ENCODE peak calls at places on chromosome 14, in nine cellular contexts. B, Y, P, N, R, L, Z, C and K are unnamed samples.

GRCh38 chr14:55911794-55912193 is 206.4 kb upstream of the PELI2 start:
- DNase-seq in B (no peak), Y (no peak), P (no peak), N (peak; percentile 25), R (no peak), L (no peak), Z (no peak), C (peak; percentile 5), K (no peak)

GRCh38 chr14:92464716-92465115 is 48.9 kb upstream of the RIN3 start:
- DNase-seq in B (no peak), Y (no peak), P (no peak), N (no peak), R (no peak), L (no peak), Z (no peak), C (no peak), K (no peak)

GRCh38 chr14:67618617-67619063 is 1.1 kb upstream of the ARG2 start:
- DNase-seq in B (no peak), Y (peak; percentile 86), P (peak; percentile 79), N (no peak), R (peak; percentile 74), L (peak; percentile 72), Z (no peak), C (peak; percentile 78), K (peak; percentile 69)

GRCh38 chr14:39668449-39668848 is 236.2 kb upstream of the FBXO33 start:
- DNase-seq in B (no peak), Y (no peak), P (no peak), N (no peak), R (no peak), L (no peak), Z (no peak), C (no peak), K (peak; percentile 14)

GRCh38 chr14:102949062-102949800 is 26.8 kb downstream of the AMN start:
- DNase-seq in B (no peak), Y (no peak), P (peak; percentile 58), N (no peak), R (no peak), L (peak; percentile 61), Z (no peak), C (peak; percentile 22), K (no peak)

GRCh38 chr14:75070383-75070782 is 942 bp downstream of the ZC2HC1C start:
- DNase-seq in B (peak; percentile 84), Y (no peak), P (no peak), N (no peak), R (no peak), L (no peak), Z (peak; percentile 82), C (no peak), K (no peak)

GRCh38 chr14:37594238-37594915 is 672 bp downstream of the FOXA1 start:
- DNase-seq in B (no peak), Y (peak; percentile 84), P (peak; percentile 80), N (peak; percentile 25), R (peak; percentile 68), L (peak; percentile 1), Z (peak; percentile 76), C (peak; percentile 57), K (peak; percentile 80)

GRCh38 chr14:63361790-63362189 is 43.1 kb upstream of the GPHB5 start:
- DNase-seq in B (no peak), Y (no peak), P (no peak), N (no peak), R (no peak), L (peak; percentile 29), Z (no peak), C (no peak), K (no peak)

GRCh38 chr14:68576496-68577244 is 216.2 kb downstream of the ZFP36L1 start:
- DNase-seq in B (no peak), Y (peak; percentile 41), P (peak; percentile 40), N (peak; percentile 53), R (peak; percentile 99), L (no peak), Z (no peak), C (peak; percentile 20), K (peak; percentile 53)

GRCh38 chr14:92886337-92886736 is 36.6 kb upstream of the CHGA start:
- DNase-seq in B (no peak), Y (no peak), P (no peak), N (no peak), R (no peak), L (no peak), Z (no peak), C (no peak), K (no peak)

GRCh38 chr14:51644215-51644969 is 7.3 kb upstream of the FRMD6 start:
- DNase-seq in B (no peak), Y (peak; percentile 54), P (peak; percentile 58), N (no peak), R (no peak), L (no peak), Z (no peak), C (no peak), K (no peak)

GRCh38 chr14:86961106-86961716 is 1031.8 kb downstream of the GALC start:
- DNase-seq in B (no peak), Y (peak; percentile 6), P (peak; percentile 3), N (no peak), R (no peak), L (no peak), Z (no peak), C (no peak), K (peak; percentile 8)
- TF ChIP-seq CTCF in B (no peak), Y (no peak), P (peak; percentile 31), N (no peak), R (peak; percentile 47), L (no peak), Z (peak; percentile 41), C (peak; percentile 44), K (peak; percentile 16)

DNA sequence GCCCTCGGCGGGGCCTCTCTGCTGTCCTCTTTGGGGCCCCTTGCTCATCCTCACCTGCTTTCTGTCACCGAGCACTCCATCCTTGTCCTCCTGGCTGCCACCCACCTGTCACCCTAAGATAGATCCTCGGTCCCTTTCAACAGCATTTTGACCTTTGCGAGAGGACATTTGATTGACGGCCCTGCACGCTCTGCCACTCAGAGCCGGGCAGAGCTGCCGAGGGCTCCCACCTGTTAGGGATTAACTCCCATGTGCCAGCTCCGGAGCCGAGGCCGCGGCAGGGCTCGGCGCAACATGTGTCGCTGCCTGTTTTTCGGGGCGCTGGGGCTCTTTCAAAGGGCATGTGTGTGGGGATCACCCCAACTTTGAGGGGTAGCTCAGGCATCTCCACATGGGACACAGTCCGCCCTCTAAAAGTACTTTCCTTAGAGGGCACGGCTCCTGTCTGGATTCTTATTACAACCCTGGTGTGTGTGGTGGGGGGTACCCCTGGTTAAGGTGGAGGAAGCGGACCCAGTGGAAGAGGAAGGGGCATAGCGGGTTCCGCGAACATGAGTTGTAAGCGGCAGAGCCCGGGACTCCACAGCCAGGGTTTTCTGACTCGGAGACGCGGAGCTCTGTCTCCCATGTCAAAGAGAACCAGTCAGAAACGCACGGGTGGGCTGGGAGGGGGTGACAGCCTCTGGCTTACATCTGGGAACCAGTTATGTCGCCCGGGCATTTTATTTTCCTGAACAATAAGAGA is 800 bp upstream of the MEG3 start:
- DNase-seq in B (no peak), Y (no peak), P (no peak), N (no peak), R (no peak), L (no peak), Z (no peak), C (no peak), K (no peak)
- H3K4me3 ChIP-seq in B (peak overlapping the region; percentile 32), Y (peak overlapping the region; percentile 41), P (peak overlapping the region; percentile 81), N (peak overlapping the region; percentile 50), R (no peak overlapping the region), L (no peak overlapping the region), Z (no peak overlapping the region), C (peak overlapping the region; percentile 82), K (no peak overlapping the region)

GRCh38 chr14:91310620-91311283 is 66.2 kb upstream of the GPR68 start:
- DNase-seq in B (no peak), Y (no peak), P (no peak), N (no peak), R (no peak), L (no peak), Z (no peak), C (no peak), K (no peak)

GRCh38 chr14:91313852-91314251 is 69.3 kb upstream of the GPR68 start:
- DNase-seq in B (no peak), Y (no peak), P (no peak), N (no peak), R (no peak), L (no peak), Z (no peak), C (no peak), K (no peak)

GRCh38 chr14:91313154-91313850 is 68.8 kb upstream of the GPR68 start:
- DNase-seq in B (no peak), Y (no peak), P (no peak), N (no peak), R (no peak), L (no peak), Z (no peak), C (no peak), K (no peak)

GRCh38 chr14:91309756-91310280 is 65.3 kb upstream of the GPR68 start:
- DNase-seq in B (no peak), Y (no peak), P (no peak), N (no peak), R (no peak), L (no peak), Z (no peak), C (no peak), K (no peak)

GRCh38 chr14:91311284-91311662 is 66.8 kb upstream of the GPR68 start:
- DNase-seq in B (no peak), Y (no peak), P (no peak), N (no peak), R (no peak), L (peak; percentile 36), Z (no peak), C (no peak), K (no peak)
- H3K36me3 ChIP-seq in B (no peaks in the 10 kb centered on the region), Y (no peaks in the 10 kb centered on the region), P (no peaks in the 10 kb centered on the region), N (peaks cover 2% of the 10 kb centered on the region), R (no peaks in the 10 kb centered on the region), L (peaks cover 99% of the 10 kb centered on the region), Z (peaks cover 3% of the 10 kb centered on the region), C (no peaks in the 10 kb centered on the region), K (peaks cover 29% of the 10 kb centered on the region)

DNA sequence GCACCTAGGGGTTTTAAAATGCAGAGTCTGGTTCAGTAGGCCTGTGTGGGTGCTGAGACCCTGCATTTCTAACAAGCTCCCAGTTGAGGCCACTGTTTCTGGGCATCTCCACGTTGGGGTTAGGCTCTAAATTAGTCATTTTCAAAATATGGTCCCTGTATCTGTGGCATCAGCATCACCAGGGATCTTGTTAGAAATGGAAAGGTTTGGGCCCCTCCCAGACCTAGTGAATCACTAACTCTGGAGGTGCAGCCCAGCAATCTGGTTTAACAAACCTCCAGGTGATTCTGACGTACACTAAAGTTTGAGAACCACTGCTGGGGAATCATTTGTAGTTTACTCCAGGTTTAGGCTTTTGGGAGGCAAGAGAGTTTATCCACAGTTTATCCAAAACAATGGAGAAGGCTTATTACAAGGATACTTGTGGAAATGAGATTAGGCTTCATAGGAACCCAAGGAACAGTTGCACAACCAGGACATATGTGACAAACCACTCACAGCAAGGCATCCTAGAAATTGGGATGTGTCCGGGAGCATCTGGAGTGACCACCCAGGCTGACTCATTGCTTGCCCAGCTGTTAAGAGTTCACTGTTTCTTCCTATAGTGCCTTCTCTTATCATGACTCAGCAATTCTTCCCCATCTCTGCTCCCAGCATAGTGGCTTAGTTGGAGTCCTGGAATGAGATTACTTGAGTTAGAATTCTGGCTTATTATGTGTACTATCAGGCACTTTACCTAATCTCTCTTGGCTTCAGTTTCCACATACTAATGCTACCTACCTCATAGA is 71.6 kb upstream of the STXBP6 start:
- DNase-seq in B (no peak), Y (peak; percentile 92), P (peak; percentile 92), N (peak; percentile 21), R (peak; percentile 47), L (no peak), Z (no peak), C (no peak), K (peak; percentile 21)
- TF ChIP-seq CTCF in B (no peak), Y (no peak), P (peak; percentile 1), N (no peak), R (no peak), L (no peak), Z (no peak), C (peak; percentile 10), K (no peak)